ENCODE peak calls at places on chromosomes 12 and 14, in eight cellular contexts. One of them, this sample, is unnamed.

GRCh38 chr12:3261782-3262359 is 184.7 kb downstream of the TSPAN9 start:
- DNase-seq in left ventricle myocardium inferior: no peak
- DNase-seq in A549: no peak
- DNase-seq in IMR-90: peak; percentile 28
- DNase-seq in mammary epithelial cell: no peak
- DNase-seq in endothelial cell of umbilical vein: no peak
- DNase-seq in neuronal stem cell: no peak
- DNase-seq in left lung: no peak
- DNase-seq in this sample: no peak

GRCh38 chr12:51381226-51382079 is 9.8 kb downstream of the GALNT6 start:
- DNase-seq in neuronal stem cell: no peak
- DNase-seq in A549: no peak
- DNase-seq in endothelial cell of umbilical vein: peak; percentile 68
- DNase-seq in mammary epithelial cell: no peak
- DNase-seq in left lung: no peak
- DNase-seq in IMR-90: peak; percentile 67
- DNase-seq in left ventricle myocardium inferior: no peak
- DNase-seq in this sample: no peak

GRCh38 chr14:90452366-90452765 is 55.5 kb downstream of the CALM1 start:
- DNase-seq in IMR-90: no peak
- DNase-seq in left ventricle myocardium inferior: no peak
- DNase-seq in neuronal stem cell: no peak
- DNase-seq in mammary epithelial cell: no peak
- DNase-seq in left lung: no peak
- DNase-seq in A549: no peak
- DNase-seq in endothelial cell of umbilical vein: no peak
- DNase-seq in this sample: no peak

GRCh38 chr12:132729541-132730320 is 19.1 kb downstream of the PGAM5 start:
- DNase-seq in IMR-90: no peak
- DNase-seq in neuronal stem cell: no peak
- DNase-seq in A549: no peak
- DNase-seq in left ventricle myocardium inferior: no peak
- DNase-seq in left lung: no peak
- DNase-seq in mammary epithelial cell: peak; percentile 17
- DNase-seq in endothelial cell of umbilical vein: no peak
- DNase-seq in this sample: peak; percentile 49

GRCh38 chr12:57460457-57461325 is 1.1 kb downstream of the GLI1 start:
- DNase-seq in endothelial cell of umbilical vein: no peak
- DNase-seq in mammary epithelial cell: no peak
- DNase-seq in left ventricle myocardium inferior: no peak
- DNase-seq in neuronal stem cell: peak; percentile 84
- DNase-seq in IMR-90: no peak
- DNase-seq in A549: peak; percentile 41
- DNase-seq in left lung: no peak
- DNase-seq in this sample: peak; percentile 95

GRCh38 chr12:26011099-26011498 is 52.6 kb downstream of the RASSF8 start:
- DNase-seq in A549: no peak
- DNase-seq in neuronal stem cell: no peak
- DNase-seq in mammary epithelial cell: peak; percentile 34
- DNase-seq in left ventricle myocardium inferior: no peak
- DNase-seq in IMR-90: peak; percentile 92
- DNase-seq in left lung: no peak
- DNase-seq in endothelial cell of umbilical vein: no peak
- DNase-seq in this sample: no peak

GRCh38 chr14:68638056-68638816 is 154.6 kb downstream of the ZFP36L1 start:
- DNase-seq in A549: no peak
- DNase-seq in left ventricle myocardium inferior: no peak
- DNase-seq in left lung: no peak
- DNase-seq in mammary epithelial cell: no peak
- DNase-seq in endothelial cell of umbilical vein: no peak
- DNase-seq in neuronal stem cell: no peak
- DNase-seq in IMR-90: peak; percentile 18
- DNase-seq in this sample: peak; percentile 33

GRCh38 chr12:70408004-70408790 is 42.1 kb downstream of the KCNMB4 start:
- DNase-seq in left ventricle myocardium inferior: no peak
- DNase-seq in left lung: no peak
- DNase-seq in neuronal stem cell: no peak
- DNase-seq in IMR-90: no peak
- DNase-seq in endothelial cell of umbilical vein: no peak
- DNase-seq in A549: no peak
- DNase-seq in mammary epithelial cell: no peak
- DNase-seq in this sample: no peak

GRCh38 chr12:75827061-75827460 is 204.5 kb downstream of the PHLDA1 start:
- DNase-seq in left ventricle myocardium inferior: no peak
- DNase-seq in IMR-90: no peak
- DNase-seq in A549: no peak
- DNase-seq in endothelial cell of umbilical vein: no peak
- DNase-seq in neuronal stem cell: no peak
- DNase-seq in mammary epithelial cell: no peak
- DNase-seq in left lung: no peak
- DNase-seq in this sample: no peak

GRCh38 chr14:74257078-74257987 is 18.1 kb downstream of the VSX2 start:
- DNase-seq in mammary epithelial cell: no peak
- DNase-seq in left ventricle myocardium inferior: peak; percentile 31
- DNase-seq in endothelial cell of umbilical vein: peak; percentile 21
- DNase-seq in IMR-90: peak; percentile 8
- DNase-seq in neuronal stem cell: no peak
- DNase-seq in left lung: peak; percentile 41
- DNase-seq in A549: peak; percentile 47
- DNase-seq in this sample: peak; percentile 84

GRCh38 chr14:74259513-74259912 is 20.3 kb downstream of the VSX2 start:
- DNase-seq in endothelial cell of umbilical vein: no peak
- DNase-seq in A549: no peak
- DNase-seq in left ventricle myocardium inferior: no peak
- DNase-seq in neuronal stem cell: no peak
- DNase-seq in left lung: no peak
- DNase-seq in IMR-90: no peak
- DNase-seq in mammary epithelial cell: no peak
- DNase-seq in this sample: peak; percentile 47

GRCh38 chr14:74260525-74261233 is 21.4 kb downstream of the VSX2 start:
- DNase-seq in endothelial cell of umbilical vein: no peak
- DNase-seq in left ventricle myocardium inferior: no peak
- DNase-seq in A549: no peak
- DNase-seq in left lung: no peak
- DNase-seq in IMR-90: no peak
- DNase-seq in mammary epithelial cell: no peak
- DNase-seq in neuronal stem cell: no peak
- DNase-seq in this sample: no peak

GRCh38 chr14:74257988-74258704 is 18.9 kb downstream of the VSX2 start:
- DNase-seq in IMR-90: no peak
- DNase-seq in left ventricle myocardium inferior: no peak
- DNase-seq in endothelial cell of umbilical vein: no peak
- DNase-seq in mammary epithelial cell: no peak
- DNase-seq in left lung: no peak
- DNase-seq in neuronal stem cell: no peak
- DNase-seq in A549: no peak
- DNase-seq in this sample: no peak

DNA sequence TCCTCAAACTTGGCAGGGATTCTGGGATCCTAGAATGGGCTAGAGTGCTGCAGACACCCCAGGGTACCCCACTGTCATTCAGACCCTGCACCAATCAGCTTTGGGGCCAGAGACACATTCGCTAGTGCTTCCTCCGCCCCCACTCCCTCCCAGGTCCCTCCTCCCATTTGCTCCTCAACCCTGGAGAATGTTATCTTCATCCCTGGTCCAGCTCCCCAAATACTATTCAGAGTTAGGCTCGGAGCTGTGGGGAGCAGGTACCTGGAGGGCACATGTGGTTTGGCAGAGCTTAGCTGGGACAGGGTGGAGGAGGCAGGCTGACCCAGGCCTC is 19.4 kb downstream of the VSX2 start:
- DNase-seq in left lung: no peak
- DNase-seq in left ventricle myocardium inferior: no peak
- DNase-seq in endothelial cell of umbilical vein: no peak
- DNase-seq in IMR-90: no peak
- DNase-seq in A549: no peak
- DNase-seq in mammary epithelial cell: no peak
- DNase-seq in neuronal stem cell: no peak
- DNase-seq in this sample: peak; percentile 52
- H3K4me3 ChIP-seq in left lung: no peak overlapping the region
- H3K4me3 ChIP-seq in left ventricle myocardium inferior: peak overlapping the region; percentile 88
- H3K4me3 ChIP-seq in endothelial cell of umbilical vein: no peak overlapping the region
- H3K4me3 ChIP-seq in IMR-90: no peak overlapping the region
- H3K4me3 ChIP-seq in A549: no peak overlapping the region
- H3K4me3 ChIP-seq in mammary epithelial cell: no peak overlapping the region
- H3K4me3 ChIP-seq in neuronal stem cell: peak overlapping the region; percentile 79
- H3K4me3 ChIP-seq in this sample: peak overlapping the region; percentile 83

GRCh38 chr12:122138616-122139015 is 35.4 kb downstream of the IL31 start:
- DNase-seq in neuronal stem cell: no peak
- DNase-seq in endothelial cell of umbilical vein: no peak
- DNase-seq in mammary epithelial cell: no peak
- DNase-seq in left ventricle myocardium inferior: no peak
- DNase-seq in A549: no peak
- DNase-seq in IMR-90: no peak
- DNase-seq in left lung: no peak
- DNase-seq in this sample: no peak

GRCh38 chr12:122137681-122138080 is 36.3 kb downstream of the IL31 start:
- DNase-seq in IMR-90: no peak
- DNase-seq in neuronal stem cell: no peak
- DNase-seq in left lung: no peak
- DNase-seq in left ventricle myocardium inferior: no peak
- DNase-seq in endothelial cell of umbilical vein: no peak
- DNase-seq in A549: no peak
- DNase-seq in mammary epithelial cell: peak; percentile 77
- DNase-seq in this sample: peak; percentile 88

GRCh38 chr12:122138181-122138580 is 35.8 kb downstream of the IL31 start:
- DNase-seq in endothelial cell of umbilical vein: no peak
- DNase-seq in IMR-90: no peak
- DNase-seq in A549: no peak
- DNase-seq in mammary epithelial cell: peak; percentile 54
- DNase-seq in neuronal stem cell: no peak
- DNase-seq in left lung: no peak
- DNase-seq in left ventricle myocardium inferior: no peak
- DNase-seq in this sample: no peak

GRCh38 chr12:122135437-122136031 is 38.5 kb downstream of the IL31 start:
- DNase-seq in mammary epithelial cell: no peak
- DNase-seq in A549: no peak
- DNase-seq in neuronal stem cell: no peak
- DNase-seq in left lung: no peak
- DNase-seq in left ventricle myocardium inferior: no peak
- DNase-seq in IMR-90: no peak
- DNase-seq in endothelial cell of umbilical vein: no peak
- DNase-seq in this sample: peak; percentile 38

GRCh38 chr12:122137229-122137628 is 36.8 kb downstream of the IL31 start:
- DNase-seq in left lung: no peak
- DNase-seq in neuronal stem cell: no peak
- DNase-seq in left ventricle myocardium inferior: no peak
- DNase-seq in endothelial cell of umbilical vein: no peak
- DNase-seq in A549: no peak
- DNase-seq in IMR-90: no peak
- DNase-seq in mammary epithelial cell: no peak
- DNase-seq in this sample: peak; percentile 90
- H3K4me1 ChIP-seq in left lung: no peaks in the 10 kb centered on the region
- H3K4me1 ChIP-seq in neuronal stem cell: no peaks in the 10 kb centered on the region
- H3K4me1 ChIP-seq in left ventricle myocardium inferior: peaks cover under 1% of the 10 kb centered on the region
- H3K4me1 ChIP-seq in endothelial cell of umbilical vein: no peaks in the 10 kb centered on the region
- H3K4me1 ChIP-seq in A549: no peaks in the 10 kb centered on the region
- H3K4me1 ChIP-seq in IMR-90: no peaks in the 10 kb centered on the region
- H3K4me1 ChIP-seq in mammary epithelial cell: peaks cover 15% of the 10 kb centered on the region
- H3K4me1 ChIP-seq in this sample: no peaks in the 10 kb centered on the region

DNA sequence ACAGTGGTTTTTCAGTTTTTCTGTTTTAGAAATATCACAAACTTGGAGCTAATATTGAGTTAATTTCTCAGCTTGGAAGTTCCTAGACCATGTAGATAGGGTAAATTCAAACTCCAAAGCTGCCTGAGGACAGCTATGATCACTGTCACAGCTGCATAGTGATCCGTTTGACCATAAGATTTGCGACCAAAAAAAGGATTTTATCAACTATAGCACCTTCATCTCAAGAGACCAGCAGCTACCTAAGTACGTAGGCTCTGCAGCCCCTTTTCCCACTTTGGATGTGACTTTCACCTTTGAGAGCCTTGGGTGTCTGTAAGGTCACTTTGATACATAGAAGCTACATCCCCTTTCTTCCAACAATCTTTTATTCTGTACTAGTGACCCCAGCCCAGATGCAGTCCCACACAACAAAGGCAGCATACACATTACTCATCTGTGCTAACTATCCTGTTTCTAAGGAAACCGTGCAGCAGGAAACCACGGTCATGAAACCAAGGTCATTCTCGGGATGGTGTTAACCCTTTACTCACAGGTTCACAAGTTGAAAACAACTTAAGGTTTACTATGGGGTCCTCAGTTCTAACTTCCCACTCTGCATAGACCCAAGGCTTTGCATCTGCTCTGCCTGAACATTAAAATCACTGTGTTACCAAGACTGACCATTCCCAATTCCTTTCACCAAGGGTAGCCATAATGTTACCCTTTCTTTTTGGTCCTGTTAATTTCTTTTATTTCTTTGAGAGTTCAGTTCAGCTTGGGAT is 75.4 kb downstream of the IFT81 start:
- DNase-seq in A549: peak; percentile 15
- DNase-seq in endothelial cell of umbilical vein: peak; percentile 94
- DNase-seq in mammary epithelial cell: peak; percentile 5
- DNase-seq in left ventricle myocardium inferior: no peak
- DNase-seq in left lung: no peak
- DNase-seq in neuronal stem cell: no peak
- DNase-seq in IMR-90: peak; percentile 78
- DNase-seq in this sample: peak; percentile 64
- H3K27ac ChIP-seq in A549: peak overlapping the region; percentile 61
- H3K27ac ChIP-seq in endothelial cell of umbilical vein: peak overlapping the region; percentile 89
- H3K27ac ChIP-seq in mammary epithelial cell: no peak overlapping the region
- H3K27ac ChIP-seq in left ventricle myocardium inferior: no peak overlapping the region
- H3K27ac ChIP-seq in left lung: no peak overlapping the region
- H3K27ac ChIP-seq in neuronal stem cell: no peak overlapping the region
- H3K27ac ChIP-seq in IMR-90: no peak overlapping the region
- H3K27ac ChIP-seq in this sample: peak overlapping the region; percentile 62

DNA sequence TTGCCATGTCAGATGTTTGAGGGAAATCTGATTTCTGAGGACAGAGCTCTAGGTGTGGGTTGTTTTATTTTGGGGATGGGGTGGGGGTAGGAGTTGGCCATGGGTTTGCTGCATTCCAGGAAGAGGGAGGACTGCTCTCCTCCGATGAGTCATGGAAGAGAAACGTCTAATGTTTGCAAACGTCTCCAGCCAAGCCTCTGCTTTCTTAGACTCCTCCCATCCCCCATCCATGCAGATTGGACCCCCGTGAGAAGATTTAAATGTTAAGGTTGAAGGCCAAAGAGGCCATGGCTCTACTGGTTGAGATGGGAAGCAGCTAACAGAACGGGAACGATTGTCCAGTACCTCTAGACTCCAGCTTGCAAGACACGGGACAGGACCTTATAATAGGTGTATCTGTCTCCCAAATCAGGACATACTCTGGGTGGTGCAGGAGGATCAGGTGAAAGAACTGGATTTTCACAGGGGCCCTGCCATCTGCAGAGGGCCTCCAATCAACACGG is 11.4 kb upstream of the ATP2A2 start:
- DNase-seq in left ventricle myocardium inferior: no peak
- DNase-seq in neuronal stem cell: no peak
- DNase-seq in A549: peak; percentile 87
- DNase-seq in left lung: no peak
- DNase-seq in mammary epithelial cell: peak; percentile 43
- DNase-seq in endothelial cell of umbilical vein: peak; percentile 44
- DNase-seq in IMR-90: peak; percentile 84
- DNase-seq in this sample: peak; percentile 81
- H3K4me3 ChIP-seq in left ventricle myocardium inferior: no peak overlapping the region
- H3K4me3 ChIP-seq in neuronal stem cell: no peak overlapping the region
- H3K4me3 ChIP-seq in A549: peak overlapping the region; percentile 31
- H3K4me3 ChIP-seq in left lung: no peak overlapping the region
- H3K4me3 ChIP-seq in mammary epithelial cell: no peak overlapping the region
- H3K4me3 ChIP-seq in endothelial cell of umbilical vein: no peak overlapping the region
- H3K4me3 ChIP-seq in IMR-90: no peak overlapping the region
- H3K4me3 ChIP-seq in this sample: peak overlapping the region; percentile 12

This sample was measured in endodermal cell.